ENCODE peak calls at places on chromosomes 1 and 21, in six cellular contexts. One of them, this sample, is unnamed.

GRCh38 chr1:208031316-208031931 is 120.5 kb upstream of the CD34 start:
- DNase-seq in heart left ventricle: no peak
- DNase-seq in RWPE1: no peak
- DNase-seq in GM06990: no peak
- DNase-seq in H1: no peak
- DNase-seq in osteoblast: peak; percentile 37
- DNase-seq in this sample: no peak

GRCh38 chr1:20739225-20739624 is 6.7 kb upstream of the SH2D5 start:
- DNase-seq in H1: no peak
- DNase-seq in GM06990: no peak
- DNase-seq in osteoblast: peak; percentile 96
- DNase-seq in RWPE1: peak; percentile 34
- DNase-seq in heart left ventricle: no peak
- DNase-seq in this sample: no peak

GRCh38 chr1:63949965-63950364 is 176.1 kb downstream of the ROR1 start:
- DNase-seq in RWPE1: no peak
- DNase-seq in GM06990: no peak
- DNase-seq in heart left ventricle: no peak
- DNase-seq in H1: no peak
- DNase-seq in osteoblast: no peak
- DNase-seq in this sample: no peak

GRCh38 chr1:77347646-77348045 is 65.8 kb downstream of the AK5 start:
- DNase-seq in osteoblast: peak; percentile 44
- DNase-seq in GM06990: no peak
- DNase-seq in H1: no peak
- DNase-seq in heart left ventricle: no peak
- DNase-seq in RWPE1: peak; percentile 71
- DNase-seq in this sample: no peak

GRCh38 chr1:56710646-56711045 is 65.5 kb downstream of the PRKAA2 start:
- DNase-seq in H1: no peak
- DNase-seq in osteoblast: peak; percentile 85
- DNase-seq in GM06990: no peak
- DNase-seq in heart left ventricle: no peak
- DNase-seq in RWPE1: peak; percentile 54
- DNase-seq in this sample: no peak

GRCh38 chr1:207863893-207864535 is 46.9 kb downstream of the CD34 start:
- DNase-seq in osteoblast: no peak
- DNase-seq in heart left ventricle: peak; percentile 57
- DNase-seq in GM06990: no peak
- DNase-seq in RWPE1: no peak
- DNase-seq in H1: no peak
- DNase-seq in this sample: no peak

GRCh38 chr1:59445040-59445439 is 148.1 kb downstream of the FGGY start:
- DNase-seq in osteoblast: no peak
- DNase-seq in RWPE1: peak; percentile 71
- DNase-seq in heart left ventricle: peak; percentile 32
- DNase-seq in H1: no peak
- DNase-seq in GM06990: no peak
- DNase-seq in this sample: no peak

GRCh38 chr1:226881515-226882185 is 11.2 kb downstream of the PSEN2 start:
- DNase-seq in H1: no peak
- DNase-seq in heart left ventricle: no peak
- DNase-seq in GM06990: no peak
- DNase-seq in RWPE1: no peak
- DNase-seq in osteoblast: no peak
- DNase-seq in this sample: no peak

GRCh38 chr1:25347556-25347955 is 9.4 kb downstream of the TMEM50A start:
- DNase-seq in RWPE1: no peak
- DNase-seq in osteoblast: no peak
- DNase-seq in GM06990: no peak
- DNase-seq in H1: no peak
- DNase-seq in heart left ventricle: no peak
- DNase-seq in this sample: no peak

GRCh38 chr1:56811331-56811730 is 7.9 kb downstream of the FYB2 start:
- DNase-seq in H1: no peak
- DNase-seq in osteoblast: no peak
- DNase-seq in heart left ventricle: no peak
- DNase-seq in RWPE1: no peak
- DNase-seq in GM06990: no peak
- DNase-seq in this sample: no peak

GRCh38 chr1:183783896-183784637 is 20.9 kb upstream of the RGL1 start:
- DNase-seq in RWPE1: no peak
- DNase-seq in osteoblast: peak; percentile 67
- DNase-seq in H1: no peak
- DNase-seq in heart left ventricle: peak; percentile 86
- DNase-seq in GM06990: no peak
- DNase-seq in this sample: no peak

GRCh38 chr1:105652109-105652508 is 1404.4 kb upstream of the PRMT6 start:
- DNase-seq in H1: no peak
- DNase-seq in GM06990: no peak
- DNase-seq in osteoblast: no peak
- DNase-seq in heart left ventricle: no peak
- DNase-seq in RWPE1: no peak
- DNase-seq in this sample: no peak

GRCh38 chr1:241605146-241605805 is 34.9 kb downstream of the CHML start:
- DNase-seq in GM06990: no peak
- DNase-seq in H1: no peak
- DNase-seq in RWPE1: no peak
- DNase-seq in heart left ventricle: no peak
- DNase-seq in osteoblast: no peak
- DNase-seq in this sample: no peak

GRCh38 chr1:211606914-211607751 is 28.2 kb upstream of the SLC30A1 start:
- DNase-seq in heart left ventricle: peak; percentile 55
- DNase-seq in osteoblast: no peak
- DNase-seq in RWPE1: no peak
- DNase-seq in GM06990: peak; percentile 35
- DNase-seq in H1: no peak
- DNase-seq in this sample: no peak

GRCh38 chr1:94382163-94382562 is 36.0 kb upstream of the ABCD3 start:
- DNase-seq in osteoblast: no peak
- DNase-seq in RWPE1: no peak
- DNase-seq in H1: no peak
- DNase-seq in heart left ventricle: no peak
- DNase-seq in GM06990: no peak
- DNase-seq in this sample: no peak

GRCh38 chr1:183648042-183648441 is 5.1 kb downstream of the APOBEC4 start:
- DNase-seq in H1: no peak
- DNase-seq in heart left ventricle: no peak
- DNase-seq in RWPE1: no peak
- DNase-seq in GM06990: no peak
- DNase-seq in osteoblast: no peak
- DNase-seq in this sample: no peak

GRCh38 chr21:33659550-33659949 is 17.2 kb downstream of the ITSN1 start:
- DNase-seq in RWPE1: no peak
- DNase-seq in H1: no peak
- DNase-seq in heart left ventricle: no peak
- DNase-seq in osteoblast: no peak
- DNase-seq in GM06990: no peak
- DNase-seq in this sample: no peak

DNA sequence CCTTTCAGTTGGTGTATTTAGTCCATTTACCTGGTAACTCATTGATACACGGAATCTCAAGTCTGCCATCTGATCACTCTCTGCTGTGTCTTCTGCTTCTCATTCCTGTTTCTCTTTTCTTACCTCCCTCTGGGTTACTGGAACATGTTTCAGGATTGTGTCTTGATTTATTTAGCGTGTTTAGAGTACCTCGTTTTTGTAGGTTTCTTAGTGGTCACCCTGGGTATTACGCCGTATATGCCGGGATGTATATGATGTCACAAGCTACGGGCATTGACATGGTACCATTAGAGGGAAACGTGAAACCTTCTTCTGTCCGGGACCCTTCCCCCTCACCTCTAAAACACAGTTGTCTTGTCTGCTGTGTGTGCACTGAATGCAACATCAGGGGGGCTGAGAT is 2.7 kb downstream of the ACTRT2 start:
- DNase-seq in RWPE1: no peak
- DNase-seq in heart left ventricle: no peak
- DNase-seq in GM06990: no peak
- DNase-seq in osteoblast: peak; percentile 85
- DNase-seq in H1: no peak
- DNase-seq in this sample: no peak
- TF ChIP-seq CTCF in RWPE1: no peak
- TF ChIP-seq CTCF in heart left ventricle: no peak
- TF ChIP-seq CTCF in GM06990: no peak
- TF ChIP-seq CTCF in osteoblast: peak; percentile 22
- TF ChIP-seq CTCF in H1: no peak
- TF ChIP-seq CTCF in this sample: no peak

GRCh38 chr21:35749904-35750303 is 310.4 kb downstream of the SETD4 start:
- DNase-seq in heart left ventricle: no peak
- DNase-seq in H1: no peak
- DNase-seq in GM06990: no peak
- DNase-seq in osteoblast: no peak
- DNase-seq in RWPE1: no peak
- DNase-seq in this sample: no peak
- TF ChIP-seq CTCF in heart left ventricle: no peak
- TF ChIP-seq CTCF in H1: no peak
- TF ChIP-seq CTCF in GM06990: no peak
- TF ChIP-seq CTCF in osteoblast: no peak
- TF ChIP-seq CTCF in RWPE1: no peak
- TF ChIP-seq CTCF in this sample: no peak

GRCh38 chr1:1619917-1620361 is 4.6 kb downstream of the MIB2 start:
- DNase-seq in GM06990: no peak
- DNase-seq in H1: peak; percentile 72
- DNase-seq in osteoblast: peak; percentile 91
- DNase-seq in RWPE1: no peak
- DNase-seq in heart left ventricle: peak; percentile 57
- DNase-seq in this sample: no peak
- TF ChIP-seq CTCF in GM06990: peak; percentile 47
- TF ChIP-seq CTCF in H1: peak; percentile 79
- TF ChIP-seq CTCF in osteoblast: peak; percentile 23
- TF ChIP-seq CTCF in RWPE1: no peak
- TF ChIP-seq CTCF in heart left ventricle: no peak
- TF ChIP-seq CTCF in this sample: no peak

GRCh38 chr1:91501527-91501859 is 842 bp downstream of the CDC7 start:
- DNase-seq in heart left ventricle: no peak
- DNase-seq in osteoblast: peak; percentile 85
- DNase-seq in H1: no peak
- DNase-seq in RWPE1: peak; percentile 52
- DNase-seq in GM06990: no peak
- DNase-seq in this sample: no peak

GRCh38 chr1:91503332-91503900 is 2.8 kb downstream of the CDC7 start:
- DNase-seq in RWPE1: no peak
- DNase-seq in osteoblast: no peak
- DNase-seq in GM06990: no peak
- DNase-seq in heart left ventricle: no peak
- DNase-seq in H1: no peak
- DNase-seq in this sample: no peak

GRCh38 chr1:91502138-91502881 is 1.7 kb downstream of the CDC7 start:
- DNase-seq in GM06990: no peak
- DNase-seq in osteoblast: no peak
- DNase-seq in heart left ventricle: no peak
- DNase-seq in RWPE1: no peak
- DNase-seq in H1: no peak
- DNase-seq in this sample: no peak

GRCh38 chr1:91503975-91504530 is 3.4 kb downstream of the CDC7 start:
- DNase-seq in RWPE1: no peak
- DNase-seq in osteoblast: no peak
- DNase-seq in H1: no peak
- DNase-seq in GM06990: no peak
- DNase-seq in heart left ventricle: no peak
- DNase-seq in this sample: no peak

GRCh38 chr1:91502882-91503184 is 2.2 kb downstream of the CDC7 start:
- DNase-seq in H1: no peak
- DNase-seq in osteoblast: peak; percentile 62
- DNase-seq in GM06990: no peak
- DNase-seq in RWPE1: no peak
- DNase-seq in heart left ventricle: no peak
- DNase-seq in this sample: no peak
- TF ChIP-seq CTCF in H1: no peak
- TF ChIP-seq CTCF in osteoblast: peak; percentile 13
- TF ChIP-seq CTCF in GM06990: peak; percentile 22
- TF ChIP-seq CTCF in RWPE1: no peak
- TF ChIP-seq CTCF in heart left ventricle: no peak
- TF ChIP-seq CTCF in this sample: peak; percentile 21

DNA sequence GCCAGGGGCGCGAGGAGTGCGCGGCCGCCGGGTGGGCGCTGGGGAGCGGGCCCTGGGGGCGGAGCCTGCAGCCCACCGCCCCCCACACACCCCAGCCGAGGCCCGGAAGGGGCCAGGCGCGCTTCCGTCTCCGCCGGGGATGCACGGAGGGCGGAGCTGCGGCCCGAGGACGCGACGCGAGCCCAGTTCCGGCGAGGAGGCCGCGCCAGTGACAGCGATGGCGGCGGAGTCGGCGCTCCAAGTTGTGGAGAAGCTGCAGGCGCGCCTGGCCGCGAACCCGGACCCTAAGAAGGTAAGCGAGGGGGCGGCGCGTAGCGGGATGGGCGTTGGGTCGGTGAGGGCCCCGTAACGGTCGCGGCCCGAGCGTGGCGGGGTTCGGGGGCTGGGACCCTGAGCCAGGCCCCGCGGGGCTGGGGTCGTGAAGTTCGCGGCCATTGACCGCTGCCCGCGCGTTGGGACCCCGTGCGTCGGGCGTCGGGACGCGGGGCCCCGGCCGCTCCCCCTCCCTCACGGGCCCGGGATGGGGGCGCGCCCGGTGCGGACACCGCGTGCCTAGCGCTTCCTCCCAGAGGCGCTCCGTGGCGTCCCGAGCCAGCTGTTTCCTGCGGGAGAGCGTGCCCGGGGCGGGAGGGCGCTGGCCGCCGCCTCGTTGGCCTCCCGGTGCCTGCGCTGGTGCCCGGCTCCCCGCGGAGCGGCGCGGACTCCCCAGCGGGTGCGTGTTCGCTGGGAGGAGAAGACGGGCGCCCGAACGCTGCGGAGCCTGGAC is at the start of gene ELOA:
- DNase-seq in H1: peak; percentile 85
- DNase-seq in RWPE1: peak; percentile 60
- DNase-seq in GM06990: peak; percentile 85
- DNase-seq in heart left ventricle: peak; percentile 77
- DNase-seq in osteoblast: peak; percentile 98
- DNase-seq in this sample: peak; percentile 87
- TF ChIP-seq CTCF in H1: no peak
- TF ChIP-seq CTCF in RWPE1: no peak
- TF ChIP-seq CTCF in GM06990: no peak
- TF ChIP-seq CTCF in heart left ventricle: no peak
- TF ChIP-seq CTCF in osteoblast: no peak
- TF ChIP-seq CTCF in this sample: no peak

GRCh38 chr1:3423896-3424610 is 30.4 kb upstream of the ARHGEF16 start:
- DNase-seq in RWPE1: no peak
- DNase-seq in H1: no peak
- DNase-seq in GM06990: no peak
- DNase-seq in osteoblast: no peak
- DNase-seq in heart left ventricle: no peak
- DNase-seq in this sample: no peak
- TF ChIP-seq CTCF in RWPE1: no peak
- TF ChIP-seq CTCF in H1: no peak
- TF ChIP-seq CTCF in GM06990: no peak
- TF ChIP-seq CTCF in osteoblast: no peak
- TF ChIP-seq CTCF in heart left ventricle: no peak
- TF ChIP-seq CTCF in this sample: no peak